ENCODE peak calls at places on chromosomes 11 and 22, in eight cellular contexts. X is progenitor cell of endocrine pancreas, F is MM.1S, S is IMR-90, H is upper lobe of right lung, Z is dorsolateral prefrontal cortex, P is heart left ventricle, B is uterus. E is an unnamed sample.
A peak's percentile ranks its signal among the peaks of the same experiment; 100 is the strongest.

GRCh38 chr11:46277313-46277622 is 194 bp upstream of the CREB3L1 start:
- DNase-seq in X (no peak), F (no peak), S (peak; percentile 62), H (no peak), Z (no peak), P (peak; percentile 59), B (peak; percentile 62), E (no peak)

GRCh38 chr22:22022255-22022840 is 39.8 kb upstream of the TOP3B start:
- DNase-seq in X (no peak), F (no peak), S (no peak), H (no peak), Z (no peak), P (no peak), B (no peak), E (no peak)

GRCh38 chr22:38203090-38203810 is 1.5 kb downstream of the MAFF start:
- DNase-seq in X (no peak), F (peak; percentile 71), S (peak; percentile 53), H (peak; percentile 85), Z (no peak), P (no peak), B (peak; percentile 67), E (peak; percentile 59)

GRCh38 chr22:49218142-49218541 is 609.5 kb downstream of the BRD1 start:
- DNase-seq in X (no peak), F (no peak), S (no peak), H (no peak), Z (no peak), P (no peak), B (no peak), E (no peak)

GRCh38 chr11:55357560-55358184 is 10.1 kb upstream of the OR4A15 start:
- DNase-seq in X (no peak), F (peak; percentile 55), S (no peak), H (no peak), Z (no peak), P (no peak), B (no peak), E (no peak)

GRCh38 chr11:74838188-74838587 is 89.5 kb downstream of the RNF169 start:
- DNase-seq in X (no peak), F (no peak), S (peak; percentile 23), H (no peak), Z (no peak), P (no peak), B (no peak), E (no peak)

GRCh38 chr22:35894464-35894878 is 134.2 kb downstream of the RBFOX2 start:
- DNase-seq in X (no peak), F (no peak), S (no peak), H (no peak), Z (peak; percentile 14), P (peak; percentile 58), B (peak; percentile 70), E (no peak)

GRCh38 chr11:27468643-27469332 is 3.8 kb downstream of the LGR4 start:
- DNase-seq in X (no peak), F (no peak), S (peak; percentile 29), H (no peak), Z (no peak), P (no peak), B (no peak), E (no peak)

GRCh38 chr11:13784441-13784840 is 116.0 kb downstream of the FAR1 start:
- DNase-seq in X (no peak), F (no peak), S (no peak), H (no peak), Z (peak; percentile 42), P (no peak), B (no peak), E (no peak)

DNA sequence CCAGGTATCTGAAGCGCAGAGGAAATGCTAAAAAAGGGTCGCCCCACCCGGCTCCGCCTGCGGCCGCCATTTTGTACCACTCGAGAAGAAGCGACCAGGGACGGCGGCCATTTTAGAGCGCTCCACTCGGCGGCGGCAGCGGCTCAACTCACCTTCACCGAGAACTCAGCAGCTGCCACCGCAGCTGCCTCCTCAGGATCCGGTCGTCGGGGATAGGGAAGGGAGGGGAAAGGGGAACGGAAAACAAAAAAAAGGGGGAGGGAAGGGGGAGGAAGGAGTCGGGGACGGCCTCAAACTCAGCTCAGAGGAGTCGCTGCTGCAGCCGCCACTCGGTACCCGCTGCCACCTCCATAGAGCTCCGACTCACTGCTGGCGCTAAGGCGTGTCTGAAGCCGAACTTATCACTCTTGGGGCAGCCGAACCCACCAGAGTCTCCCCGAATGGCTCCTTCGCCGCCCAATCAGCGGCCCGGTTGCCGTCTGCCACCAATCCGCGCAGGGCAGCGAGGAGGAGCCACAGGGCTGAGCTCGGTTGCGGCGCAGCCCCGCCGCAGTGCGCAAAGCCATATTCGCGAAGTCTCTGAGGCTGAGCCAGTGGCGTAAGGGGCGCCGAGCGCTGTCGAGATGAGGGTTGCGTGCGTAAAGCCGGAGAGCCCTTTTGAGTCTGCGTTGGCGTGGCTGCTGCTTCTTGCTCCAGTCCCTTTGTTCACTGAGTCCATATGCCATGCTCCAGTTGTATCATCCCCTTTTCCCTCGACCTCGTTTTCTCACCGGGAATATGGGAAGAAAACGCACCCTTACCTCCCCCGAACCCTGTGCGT is at the start of gene EIF4G2:
- DNase-seq in X (peak; percentile 97), F (peak; percentile 98), S (peak; percentile 99), H (peak; percentile 99), Z (peak; percentile 99), P (peak; percentile 99), B (peak; percentile 98), E (peak; percentile 99)
- TF ChIP-seq CTCF in X (no peak), F (no peak), S (no peak), H (no peak), Z (peak; percentile 45), P (no peak), B (no peak), E (no peak)

DNA sequence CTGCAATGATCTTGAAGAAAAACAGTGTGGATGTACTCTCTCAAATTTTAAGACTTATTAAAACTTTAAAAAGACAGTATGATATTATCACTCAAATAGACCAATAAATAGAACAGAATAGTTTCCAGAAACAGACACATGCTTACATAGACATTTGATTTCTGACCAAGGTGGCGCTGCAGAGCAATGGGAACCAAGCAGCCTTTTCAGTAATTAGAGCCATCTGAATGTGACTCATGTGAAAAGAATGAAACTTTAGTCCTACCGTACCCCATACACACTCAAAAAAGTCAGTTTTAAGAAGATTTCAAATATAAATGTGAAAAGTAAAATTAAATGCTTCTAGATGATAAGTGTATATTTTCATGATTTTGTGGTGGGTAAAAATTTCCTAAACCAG is 74.2 kb upstream of the MS4A8 start:
- DNase-seq in X (no peak), F (peak; percentile 64), S (peak; percentile 23), H (no peak), Z (no peak), P (no peak), B (no peak), E (no peak)
- TF ChIP-seq CTCF in X (peak; percentile 29), F (peak; percentile 70), S (peak; percentile 34), H (peak; percentile 29), Z (no peak), P (no peak), B (no peak), E (peak; percentile 3)

DNA sequence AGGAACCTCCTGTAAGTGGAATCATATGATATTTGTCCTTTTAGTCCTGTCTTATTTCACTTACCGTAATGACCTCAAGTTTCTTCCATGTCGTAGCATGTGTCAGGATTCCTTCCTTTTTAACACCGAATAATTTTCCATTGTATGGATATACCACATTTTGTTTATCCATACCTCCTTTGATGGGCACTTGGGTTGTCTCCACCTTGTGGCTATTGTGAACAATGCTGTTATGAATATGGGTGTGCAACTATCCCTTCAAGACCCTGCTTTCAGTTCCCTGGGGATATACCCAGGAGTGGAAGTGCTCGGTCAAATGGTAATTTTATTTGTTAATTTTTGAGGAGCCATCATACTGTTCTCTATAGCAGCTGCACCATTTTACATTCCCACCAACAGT is 244.9 kb upstream of the BLID start:
- DNase-seq in X (no peak), F (no peak), S (no peak), H (no peak), Z (no peak), P (no peak), B (no peak), E (no peak)
- TF ChIP-seq CTCF in X (no peak), F (peak; percentile 22), S (peak; percentile 7), H (peak; percentile 12), Z (no peak), P (no peak), B (no peak), E (no peak)

GRCh38 chr22:23857606-23858483 is at the start of gene SLC2A11:
- DNase-seq in X (peak; percentile 93), F (peak; percentile 99), S (peak; percentile 97), H (peak; percentile 99), Z (peak; percentile 94), P (peak; percentile 95), B (peak; percentile 97), E (peak; percentile 98)
- TF ChIP-seq CTCF in X (no peak), F (peak; percentile 21), S (peak; percentile 31), H (peak; percentile 31), Z (peak; percentile 57), P (no peak), B (peak; percentile 47), E (peak; percentile 26)

E was measured in GM13976.